ENCODE peak calls at places on chromosomes 13 and 19, in four cellular contexts. R is psoas muscle; M is stimulated activated CD4-positive, alpha-beta T cell treated with anti-CD3 and anti-CD28 coated beads, Interleukin-1b, Interleukin-23, amount 100 ng/mL, for 48 hours; F is activated naive CD4-positive, alpha-beta T cell. H is an unnamed sample.

GRCh38 chr19:45164577-45165335 is 4.0 kb upstream of the NKPD1 start:
- DNase-seq in R (no peak), M (peak), F (no peak), H (no peak)

GRCh38 chr13:29707876-29708543 is 112.5 kb upstream of the SLC7A1 start:
- DNase-seq in R (no peak), M (peak), F (peak), H (peak)

GRCh38 chr13:55073000-55073399 is 2044.4 kb downstream of the OLFM4 start:
- DNase-seq in R (no peak), M (no peak), F (no peak), H (no peak)

GRCh38 chr19:14337510-14337909 is 43.7 kb upstream of the ADGRE5 start:
- DNase-seq in R (no peak), M (peak), F (peak), H (no peak)

GRCh38 chr19:39430675-39431593 is 4.8 kb downstream of the RPS16 start:
- DNase-seq in R (no peak), M (peak), F (no peak), H (no peak)

GRCh38 chr19:46133101-46133627 is 8.7 kb upstream of the IGFL3 start:
- DNase-seq in R (no peak), M (no peak), F (no peak), H (peak)

GRCh38 chr13:26011996-26012688 is 39.7 kb downstream of the SHISA2 start:
- DNase-seq in R (no peak), M (peak), F (peak), H (no peak)

GRCh38 chr19:44653977-44654784 is 10.5 kb downstream of the PVR start:
- DNase-seq in R (peak), M (peak), F (peak), H (no peak)

GRCh38 chr13:40464349-40464748 is 202.1 kb downstream of the FOXO1 start:
- DNase-seq in R (no peak), M (no peak), F (no peak), H (no peak)

GRCh38 chr19:18594096-18594823 is 5.7 kb downstream of the REX1BD start:
- DNase-seq in R (peak), M (peak), F (peak), H (no peak)

GRCh38 chr19:52691737-52692136 is 43.1 kb downstream of the ZNF611 start:
- DNase-seq in R (no peak), M (no peak), F (no peak), H (no peak)

GRCh38 chr19:42252365-42253244 is 2.3 kb downstream of the ERF start:
- DNase-seq in R (no peak), M (no peak), F (no peak), H (no peak)

GRCh38 chr19:47097396-47098217 is 16.0 kb downstream of the ZC3H4 start:
- DNase-seq in R (peak), M (no peak), F (no peak), H (no peak)

GRCh38 chr19:47232422-47233211 is 1.6 kb upstream of the BBC3 start:
- DNase-seq in R (no peak), M (peak), F (no peak), H (no peak)

GRCh38 chr19:33394006-33394722 is 20.7 kb downstream of the CEBPG start:
- DNase-seq in R (peak), M (no peak), F (no peak), H (no peak)

GRCh38 chr13:30906411-30906990 is 430 bp downstream of the MEDAG start:
- DNase-seq in R (no peak), M (no peak), F (no peak), H (no peak)

GRCh38 chr13:113421673-113422270 is 31.5 kb downstream of the ADPRHL1 start:
- DNase-seq in R (no peak), M (no peak), F (no peak), H (no peak)

GRCh38 chr19:16261584-16262370 is 62.8 kb upstream of the KLF2 start:
- DNase-seq in R (no peak), M (no peak), F (no peak), H (no peak)

GRCh38 chr13:102261809-102262208 is 140.0 kb downstream of the FGF14 start:
- DNase-seq in R (no peak), M (no peak), F (no peak), H (no peak)

GRCh38 chr13:43054803-43055802 is 31.7 kb downstream of the DNAJC15 start:
- DNase-seq in R (peak), M (no peak), F (no peak), H (peak)

GRCh38 chr19:18657590-18658365 is 20.9 kb downstream of the KLHL26 start:
- DNase-seq in R (peak), M (no peak), F (no peak), H (no peak)

GRCh38 chr19:29715695-29716581 is 877 bp upstream of the C19orf12 start:
- DNase-seq in R (no peak), M (no peak), F (no peak), H (no peak)

GRCh38 chr13:112103260-112103843 is 36.4 kb downstream of the SOX1 start:
- DNase-seq in R (no peak), M (no peak), F (no peak), H (no peak)

GRCh38 chr13:91630916-91631315 is 232.5 kb downstream of the GPC5 start:
- DNase-seq in R (no peak), M (no peak), F (no peak), H (no peak)